ENCODE peak calls at places on chromosomes 7 and 10, in five cellular contexts. L is neuronal stem cell, M is mesenchymal stem cell, N is H9, J is H1. X is an unnamed sample.

GRCh38 chr7:67731704-67732103 is 735.1 kb downstream of the TYW1 start:
- DNase-seq in L (no peak), M (no peak), N (no peak), J (no peak), X (no peak)

GRCh38 chr7:77982926-77983550 is 184.5 kb downstream of the PHTF2 start:
- DNase-seq in L (no peak), M (peak; percentile 64), N (no peak), J (no peak), X (peak; percentile 97)

GRCh38 chr10:76152186-76152585 is 720.8 kb downstream of the LRMDA start:
- DNase-seq in L (no peak), M (no peak), N (no peak), J (no peak), X (no peak)

GRCh38 chr7:55508301-55509011 is 63.8 kb downstream of the VOPP1 start:
- DNase-seq in L (no peak), M (no peak), N (no peak), J (no peak), X (peak; percentile 79)

GRCh38 chr7:155945670-155946325 is 133.5 kb upstream of the SHH start:
- DNase-seq in L (no peak), M (no peak), N (no peak), J (no peak), X (no peak)

GRCh38 chr10:14397069-14397468 is 66.3 kb upstream of the FRMD4A start:
- DNase-seq in L (no peak), M (peak; percentile 93), N (peak; percentile 45), J (no peak), X (no peak)

GRCh38 chr10:18659784-18660561 is 742 bp downstream of the ARL5B start:
- DNase-seq in L (no peak), M (peak; percentile 57), N (peak; percentile 35), J (no peak), X (peak; percentile 63)

GRCh38 chr10:74500806-74501205 is 325.6 kb upstream of the KAT6B start:
- DNase-seq in L (no peak), M (peak; percentile 38), N (no peak), J (no peak), X (no peak)

GRCh38 chr7:151865070-151865670 is 11.7 kb downstream of the PRKAG2 start:
- DNase-seq in L (no peak), M (no peak), N (no peak), J (no peak), X (no peak)

GRCh38 chr10:69434169-69434568 is 17.1 kb upstream of the TSPAN15 start:
- DNase-seq in L (no peak), M (peak; percentile 47), N (no peak), J (no peak), X (no peak)

GRCh38 chr7:68258569-68258968 is 1261.9 kb downstream of the TYW1 start:
- DNase-seq in L (no peak), M (no peak), N (no peak), J (no peak), X (no peak)

GRCh38 chr7:50791921-50792341 is 9.2 kb upstream of the GRB10 start:
- DNase-seq in L (no peak), M (peak; percentile 70), N (no peak), J (no peak), X (peak; percentile 40)

GRCh38 chr7:150852371-150852905 is at the start of gene AOC1:
- DNase-seq in L (no peak), M (no peak), N (peak; percentile 48), J (peak; percentile 47), X (peak; percentile 77)

GRCh38 chr7:145169908-145170307 is 334.1 kb upstream of the TPK1 start:
- DNase-seq in L (no peak), M (no peak), N (no peak), J (no peak), X (no peak)

GRCh38 chr7:68276725-68277124 is 1280.1 kb downstream of the TYW1 start:
- DNase-seq in L (no peak), M (no peak), N (no peak), J (no peak), X (no peak)

GRCh38 chr10:85408388-85408787 is 958.2 kb downstream of the GRID1 start:
- DNase-seq in L (no peak), M (no peak), N (no peak), J (no peak), X (no peak)

GRCh38 chr7:100435401-100436304 is 644 bp downstream of the PPP1R35 start:
- DNase-seq in L (no peak), M (peak; percentile 33), N (peak; percentile 45), J (peak; percentile 70), X (peak; percentile 70)

GRCh38 chr10:51705774-51706173 is 6.4 kb upstream of the CSTF2T start:
- DNase-seq in L (no peak), M (no peak), N (no peak), J (no peak), X (no peak)

GRCh38 chr10:35300063-35300699 is 36.1 kb upstream of the CCNY start:
- DNase-seq in L (no peak), M (peak; percentile 22), N (no peak), J (no peak), X (peak; percentile 14)

GRCh38 chr10:44046605-44047004 is 338.3 kb downstream of the CXCL12 start:
- DNase-seq in L (no peak), M (no peak), N (no peak), J (peak; percentile 38), X (peak; percentile 76)

GRCh38 chr7:80838643-80839042 is 80.2 kb downstream of the SEMA3C start:
- DNase-seq in L (no peak), M (no peak), N (no peak), J (no peak), X (no peak)

GRCh38 chr10:105800626-105801025 is 1159.5 kb downstream of the SORCS3 start:
- DNase-seq in L (no peak), M (no peak), N (no peak), J (no peak), X (no peak)

GRCh38 chr10:97069576-97070362 is 116.0 kb downstream of the SLIT1 start:
- DNase-seq in L (no peak), M (peak; percentile 42), N (no peak), J (no peak), X (peak; percentile 40)

GRCh38 chr10:69835875-69836727 is 34.4 kb downstream of the COL13A1 start:
- DNase-seq in L (no peak), M (no peak), N (no peak), J (no peak), X (no peak)

GRCh38 chr10:31593124-31593523 is 274.1 kb downstream of the ZEB1 start:
- DNase-seq in L (no peak), M (no peak), N (no peak), J (no peak), X (no peak)

GRCh38 chr7:33276325-33276724 is 147.0 kb downstream of the BBS9 start:
- DNase-seq in L (no peak), M (no peak), N (no peak), J (no peak), X (no peak)

GRCh38 chr7:22909958-22910357 is 87.3 kb upstream of the TOMM7 start:
- DNase-seq in L (no peak), M (no peak), N (no peak), J (no peak), X (no peak)

GRCh38 chr7:157044151-157044687 is 33.8 kb upstream of the MNX1 start:
- DNase-seq in L (no peak), M (no peak), N (no peak), J (no peak), X (no peak)

GRCh38 chr7:29563590-29564454 is at the start of gene PRR15:
- DNase-seq in L (no peak), M (peak; percentile 31), N (peak; percentile 94), J (peak; percentile 85), X (peak; percentile 94)

GRCh38 chr10:122494833-122495232 is 33.5 kb downstream of the HTRA1 start:
- DNase-seq in L (no peak), M (peak; percentile 78), N (no peak), J (no peak), X (no peak)

DNA sequence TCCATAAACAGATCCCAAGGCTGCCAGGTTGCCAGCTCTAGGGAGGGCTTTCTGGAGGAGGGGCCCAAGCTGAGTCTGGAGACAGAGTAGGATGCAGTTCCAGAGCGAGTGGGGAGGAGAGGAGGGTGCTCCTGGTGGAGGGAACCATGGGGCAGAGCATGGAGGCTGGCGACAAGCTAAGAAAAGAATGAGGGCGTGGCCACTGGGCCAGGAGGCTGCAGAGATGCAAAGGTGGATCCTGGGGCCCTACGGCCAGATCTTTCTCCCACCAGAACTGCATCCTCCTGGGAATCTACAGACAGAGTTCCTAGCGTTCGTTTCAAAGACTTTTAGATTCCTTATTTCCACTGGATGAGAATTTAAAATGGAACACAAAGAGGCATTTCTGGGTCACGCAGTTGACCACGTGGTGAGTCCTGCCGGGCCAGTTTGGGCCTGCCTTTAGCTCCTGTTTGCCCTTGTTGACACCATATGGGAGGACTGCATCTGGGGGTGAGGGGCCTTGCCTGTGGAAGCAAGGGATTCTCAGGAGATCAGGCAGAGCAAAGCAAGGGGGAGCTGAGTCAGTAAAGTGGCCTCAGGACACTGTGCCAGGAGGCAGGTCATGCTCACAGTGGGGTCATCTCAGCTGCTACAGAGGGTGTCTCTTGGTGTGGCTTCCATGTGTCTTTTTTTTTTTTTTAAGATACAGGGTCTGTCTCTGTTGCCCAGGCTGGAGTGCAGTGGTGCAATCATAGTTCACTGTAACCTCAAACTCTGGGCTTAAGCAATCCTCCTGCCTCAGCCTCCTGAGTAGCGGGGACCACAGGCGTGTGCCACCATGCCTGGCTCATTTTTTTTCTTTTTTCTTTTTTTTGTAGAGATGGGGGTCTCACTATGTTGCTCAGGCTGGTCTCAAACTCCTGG is 137.8 kb downstream of the SH3PXD2A start:
- DNase-seq in L (no peak), M (no peak), N (peak; percentile 58), J (no peak), X (peak; percentile 55)
- H3K27me3 ChIP-seq in L (no peaks in the 10 kb centered on the region), M (no peaks in the 10 kb centered on the region), N (no peaks in the 10 kb centered on the region), J (no peaks in the 10 kb centered on the region), X (no peaks in the 10 kb centered on the region)

GRCh38 chr10:7818295-7819125 is at the start of gene TAF3:
- DNase-seq in L (peak; percentile 82), M (peak; percentile 90), N (peak; percentile 88), J (peak; percentile 96), X (peak; percentile 92)
- H3K4ac ChIP-seq in L (no peak within 1 kb of the TSS), M (no peak within 1 kb of the TSS), N (no peak within 1 kb of the TSS), J (no peak within 1 kb of the TSS), X (peak within 1 kb of the TSS; percentile 47)

GRCh38 chr7:122133477-122133876 is 10.6 kb downstream of the AASS start:
- DNase-seq in L (no peak), M (no peak), N (no peak), J (no peak), X (no peak)

GRCh38 chr7:122137291-122138077 is 6.6 kb downstream of the AASS start:
- DNase-seq in L (no peak), M (peak; percentile 47), N (no peak), J (no peak), X (no peak)

GRCh38 chr7:122136639-122137253 is 7.3 kb downstream of the AASS start:
- DNase-seq in L (no peak), M (peak; percentile 63), N (no peak), J (no peak), X (peak; percentile 4)

GRCh38 chr7:122135275-122135674 is 8.8 kb downstream of the AASS start:
- DNase-seq in L (no peak), M (no peak), N (no peak), J (no peak), X (peak; percentile 63)

DNA sequence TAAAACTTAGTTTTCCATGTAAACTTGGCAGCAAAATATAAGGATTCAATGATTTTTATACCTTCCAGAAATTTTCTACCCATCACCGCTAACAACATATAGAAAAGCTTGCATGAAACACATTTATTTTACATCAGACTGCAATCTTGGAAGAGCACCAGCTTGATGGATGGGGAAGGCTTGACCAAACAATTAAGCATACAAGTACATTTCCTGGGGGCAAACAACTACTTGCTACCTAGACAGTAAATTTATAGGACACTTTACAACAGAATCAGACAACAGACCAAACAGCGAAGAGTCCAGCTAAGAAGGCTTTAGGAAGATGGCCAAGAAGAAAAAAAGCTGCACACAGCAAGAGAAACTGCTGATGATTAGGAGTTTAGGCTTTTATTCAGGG is 8.0 kb downstream of the AASS start:
- DNase-seq in L (no peak), M (peak; percentile 23), N (no peak), J (no peak), X (no peak)
- H2BK12ac ChIP-seq in L (no peak overlapping the region), M (no peak overlapping the region), N (no peak overlapping the region), J (no peak overlapping the region), X (no peak overlapping the region)

GRCh38 chr7:1298938-1299885 is 66.5 kb downstream of the UNCX start:
- DNase-seq in L (no peak), M (no peak), N (no peak), J (peak; percentile 48), X (no peak)
- H3K27me3 ChIP-seq in L (no peaks in the 10 kb centered on the region), M (peaks cover 73% of the 10 kb centered on the region), N (no peaks in the 10 kb centered on the region), J (no peaks in the 10 kb centered on the region), X (no peaks in the 10 kb centered on the region)